ENCODE peak calls at places on chromosomes 5 and 9, in ten cellular contexts. B, J, X, M, U, A, G, C, T and R are unnamed samples.

GRCh38 chr9:3478549-3478953 is 47.2 kb downstream of the RFX3 start:
- DNase-seq in B (no peak), J (no peak), X (no peak), M (no peak), U (no peak), A (no peak), G (peak), C (no peak), T (no peak), R (peak)

GRCh38 chr5:4189317-4189716 is 593.7 kb downstream of the IRX1 start:
- DNase-seq in B (no peak), J (no peak), X (no peak), M (no peak), U (no peak), A (no peak), G (no peak), C (no peak), T (no peak), R (peak)

GRCh38 chr5:98905857-98906688 is 22.7 kb downstream of the CHD1 start:
- DNase-seq in B (no peak), J (no peak), X (no peak), M (no peak), U (no peak), A (no peak), G (peak), C (no peak), T (peak), R (peak)

GRCh38 chr5:197892-198489 is 6.7 kb downstream of the LRRC14B start:
- DNase-seq in B (no peak), J (no peak), X (no peak), M (no peak), U (no peak), A (no peak), G (no peak), C (no peak), T (no peak), R (no peak)

GRCh38 chr9:76456202-76456926 is 2.6 kb upstream of the GCNT1 start:
- DNase-seq in B (peak), J (peak), X (no peak), M (peak), U (no peak), A (no peak), G (peak), C (peak), T (no peak), R (peak)

GRCh38 chr5:91020065-91020800 is 362.9 kb downstream of the ARRDC3 start:
- DNase-seq in B (no peak), J (no peak), X (no peak), M (no peak), U (no peak), A (no peak), G (no peak), C (no peak), T (no peak), R (no peak)

GRCh38 chr5:133735346-133735745 is 123.0 kb upstream of the FSTL4 start:
- DNase-seq in B (no peak), J (no peak), X (no peak), M (no peak), U (peak), A (no peak), G (no peak), C (no peak), T (peak), R (no peak)

GRCh38 chr5:108900668-108901067 is 153.0 kb downstream of the FER start:
- DNase-seq in B (no peak), J (no peak), X (no peak), M (no peak), U (no peak), A (no peak), G (no peak), C (no peak), T (no peak), R (no peak)

GRCh38 chr9:136961279-136962065 is 9.4 kb downstream of the LCN12 start:
- DNase-seq in B (no peak), J (no peak), X (no peak), M (no peak), U (no peak), A (no peak), G (no peak), C (no peak), T (no peak), R (no peak)